ENCODE peak calls at places on chromosomes 11 and 22, in five cellular contexts. I is AG04450; B is neural progenitor cell; D is fibroblast of villous mesenchyme; W is CD4-positive, alpha-beta T cell. H is an unnamed sample.

GRCh38 chr11:81222491-81222890 is 1511.2 kb downstream of the FAM181B start:
- DNase-seq in I (no peak), B (peak), D (no peak), W (no peak), H (no peak)

GRCh38 chr11:119791701-119792151 is 62.7 kb upstream of the NECTIN1 start:
- DNase-seq in I (no peak), B (peak), D (peak), W (no peak), H (no peak)

GRCh38 chr22:28594784-28595324 is 84.8 kb downstream of the TTC28 start:
- DNase-seq in I (peak), B (peak), D (peak), W (no peak), H (peak)

GRCh38 chr11:121936781-121937447 is 179.1 kb downstream of the BLID start:
- DNase-seq in I (no peak), B (no peak), D (no peak), W (no peak), H (no peak)

GRCh38 chr11:94794287-94795168 is 26.4 kb downstream of the AMOTL1 start:
- DNase-seq in I (peak), B (no peak), D (peak), W (no peak), H (peak)

GRCh38 chr11:123378096-123378495 is 52.0 kb upstream of the GRAMD1B start:
- DNase-seq in I (no peak), B (no peak), D (no peak), W (no peak), H (no peak)

GRCh38 chr11:73325036-73325981 is 17.2 kb downstream of the ARHGEF17 start:
- DNase-seq in I (no peak), B (no peak), D (peak), W (no peak), H (no peak)

GRCh38 chr11:63880031-63880841 is 36.7 kb downstream of the RCOR2 start:
- DNase-seq in I (peak), B (peak), D (peak), W (no peak), H (no peak)

GRCh38 chr11:59706518-59707285 is 6.9 kb downstream of the OR10V1 start:
- DNase-seq in I (peak), B (no peak), D (peak), W (no peak), H (peak)

GRCh38 chr11:111605681-111606080 is 3.4 kb downstream of the SIK2 start:
- DNase-seq in I (no peak), B (no peak), D (no peak), W (no peak), H (no peak)

GRCh38 chr11:44916797-44917196 is 33.9 kb downstream of the TP53I11 start:
- DNase-seq in I (no peak), B (no peak), D (no peak), W (no peak), H (no peak)

GRCh38 chr11:35717520-35717919 is 54.9 kb downstream of the TRIM44 start:
- DNase-seq in I (no peak), B (no peak), D (no peak), W (no peak), H (no peak)

GRCh38 chr11:35712533-35712932 is 50.0 kb downstream of the TRIM44 start:
- DNase-seq in I (no peak), B (no peak), D (no peak), W (no peak), H (no peak)

GRCh38 chr11:35715649-35716048 is 53.1 kb downstream of the TRIM44 start:
- DNase-seq in I (no peak), B (no peak), D (no peak), W (no peak), H (no peak)

GRCh38 chr11:35714882-35715612 is 52.5 kb downstream of the TRIM44 start:
- DNase-seq in I (no peak), B (no peak), D (peak), W (no peak), H (no peak)

DNA sequence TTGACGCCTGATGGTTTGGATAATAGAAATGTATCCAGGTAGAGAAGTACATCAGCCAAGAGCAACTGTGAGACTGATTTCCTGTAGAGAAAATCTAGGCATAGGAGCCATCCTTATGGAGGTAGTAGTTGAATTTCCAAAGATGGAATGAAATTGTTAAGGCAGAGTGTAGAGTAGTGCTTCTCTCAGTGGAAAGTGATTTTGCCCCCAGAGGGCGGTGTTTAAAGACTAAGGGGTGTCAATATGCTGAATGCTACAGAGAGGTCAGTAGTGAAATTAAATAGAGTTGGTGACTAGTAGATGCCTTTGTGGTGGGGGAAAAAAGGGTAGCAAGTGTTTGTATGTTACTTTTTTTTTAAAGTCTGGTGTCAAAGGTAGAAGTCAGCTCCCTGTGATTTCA is 54.5 kb downstream of the TRIM44 start:
- DNase-seq in I (no peak), B (peak), D (no peak), W (no peak), H (no peak)
- TF ChIP-seq CTCF in I (no peak), B (peak), D (peak), W (no peak), H (peak)

GRCh38 chr22:20437253-20438065 is at the start of gene SCARF2:
- DNase-seq in I (no peak), B (peak), D (peak), W (no peak), H (no peak)

GRCh38 chr22:20439928-20440575 is 2.4 kb upstream of the SCARF2 start:
- DNase-seq in I (no peak), B (no peak), D (no peak), W (no peak), H (no peak)

GRCh38 chr22:20439556-20439927 is 1.9 kb upstream of the SCARF2 start:
- DNase-seq in I (no peak), B (no peak), D (no peak), W (no peak), H (no peak)

GRCh38 chr22:20438066-20438677 is 547 bp upstream of the SCARF2 start:
- DNase-seq in I (no peak), B (peak), D (peak), W (no peak), H (no peak)

DNA sequence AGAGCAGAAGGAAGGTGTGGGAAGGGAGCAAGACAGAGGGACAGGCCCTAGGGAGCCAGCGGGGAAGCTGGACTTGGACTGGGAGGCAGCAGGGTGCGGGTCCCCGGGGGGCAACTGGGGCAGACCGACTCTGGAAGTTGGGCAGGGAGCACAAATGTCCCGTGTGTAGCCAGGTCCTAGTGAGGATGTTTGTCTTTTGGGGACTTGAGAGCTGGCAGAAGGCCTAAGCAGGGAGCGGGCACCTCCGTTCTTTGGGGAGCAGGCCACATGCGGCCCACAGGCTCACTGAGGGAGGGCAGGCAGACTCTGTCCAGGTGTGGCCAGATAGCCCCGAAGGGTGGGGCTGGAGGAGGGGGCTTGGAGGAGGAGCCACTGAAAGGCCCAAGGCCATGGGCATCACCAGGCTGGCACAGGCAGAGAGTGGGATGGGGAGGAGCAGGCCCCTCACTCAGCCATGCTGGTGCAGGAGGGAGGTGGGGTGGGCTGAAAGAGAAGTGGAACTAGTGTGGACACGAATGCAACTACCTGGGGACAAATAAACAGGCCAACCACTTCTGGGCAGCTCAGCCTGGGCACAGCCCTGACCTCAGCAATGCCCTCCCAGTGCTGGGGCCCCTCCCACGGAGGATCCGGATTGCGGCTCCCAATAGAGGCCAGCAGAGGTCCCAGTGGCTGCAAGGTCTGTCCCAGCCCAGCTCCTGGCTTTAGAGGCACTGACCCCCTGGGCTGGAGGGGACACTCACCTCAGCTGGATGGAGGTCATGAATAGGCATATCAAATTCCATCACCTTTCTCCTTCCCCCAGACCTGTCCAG is 1.3 kb upstream of the SCARF2 start:
- DNase-seq in I (no peak), B (peak), D (no peak), W (no peak), H (no peak)
- TF ChIP-seq CTCF in I (peak), B (peak), D (peak), W (no peak), H (peak)

GRCh38 chr11:5892908-5893307 is at the start of gene OR52E5:
- DNase-seq in I (no peak), B (no peak), D (no peak), W (no peak), H (no peak)

GRCh38 chr11:5887172-5887571 is 5.8 kb upstream of the OR52E5 start:
- DNase-seq in I (no peak), B (no peak), D (no peak), W (no peak), H (no peak)

DNA sequence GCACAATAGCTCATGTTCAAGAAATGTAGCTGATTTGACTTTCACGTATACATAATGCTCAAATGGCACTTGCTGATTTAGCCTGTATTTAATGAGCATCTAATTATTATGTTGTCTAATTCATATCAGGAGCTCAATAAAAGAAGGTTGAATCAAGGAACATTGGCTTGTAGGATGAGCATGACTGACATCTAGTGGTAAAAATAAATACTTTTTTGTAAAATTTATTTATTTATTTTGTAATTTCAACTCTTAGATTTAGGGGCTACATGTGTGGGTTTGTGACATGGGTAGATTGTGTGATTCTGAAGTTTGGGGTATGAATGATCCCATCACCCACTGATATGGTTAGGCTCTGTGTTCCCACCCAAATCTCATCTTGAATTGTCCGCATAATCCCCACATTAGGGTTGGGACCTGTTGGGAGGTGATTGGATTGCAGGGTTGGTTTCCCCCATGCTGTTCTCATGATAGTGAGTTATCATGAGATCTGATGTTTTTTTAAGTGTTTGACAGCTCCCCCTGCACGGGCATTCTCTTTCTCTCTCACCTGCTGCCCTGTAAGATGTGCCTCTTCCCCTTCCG is 1.7 kb upstream of the OR52E5 start:
- DNase-seq in I (no peak), B (no peak), D (peak), W (no peak), H (no peak)
- TF ChIP-seq CTCF in I (peak), B (peak), D (peak), W (peak), H (peak)

DNA sequence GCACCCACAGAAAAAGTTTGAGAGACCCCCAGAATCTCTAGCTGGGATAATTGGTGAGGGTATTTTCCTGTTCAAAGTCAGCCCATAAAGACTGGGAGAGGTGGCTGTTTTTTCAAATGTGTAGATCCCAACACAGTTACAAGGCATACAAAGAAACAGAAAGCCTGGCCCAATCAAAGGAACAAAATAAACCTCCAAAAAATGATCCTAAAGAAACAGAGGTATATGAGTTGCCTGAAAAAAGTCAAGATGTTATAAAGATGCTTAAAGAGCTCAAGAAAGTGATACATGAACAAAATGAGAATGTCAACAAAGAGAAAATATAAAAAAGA is 40.2 kb upstream of the MMP12 start:
- DNase-seq in I (no peak), B (no peak), D (no peak), W (no peak), H (no peak)
- TF ChIP-seq CTCF in I (no peak), B (no peak), D (no peak), W (no peak), H (no peak)

GRCh38 chr11:11451501-11452005 is 98.5 kb upstream of the CSNK2A3 start:
- DNase-seq in I (no peak), B (no peak), D (no peak), W (no peak), H (no peak)
- TF ChIP-seq CTCF in I (no peak), B (no peak), D (no peak), W (no peak), H (no peak)

GRCh38 chr11:88370782-88371181 is 33.2 kb upstream of the CTSC start:
- DNase-seq in I (no peak), B (no peak), D (no peak), W (no peak), H (no peak)

GRCh38 chr11:88363004-88363403 is 25.5 kb upstream of the CTSC start:
- DNase-seq in I (no peak), B (no peak), D (peak), W (no peak), H (no peak)

GRCh38 chr11:88363566-88364169 is 26.1 kb upstream of the CTSC start:
- DNase-seq in I (no peak), B (no peak), D (peak), W (no peak), H (no peak)

DNA sequence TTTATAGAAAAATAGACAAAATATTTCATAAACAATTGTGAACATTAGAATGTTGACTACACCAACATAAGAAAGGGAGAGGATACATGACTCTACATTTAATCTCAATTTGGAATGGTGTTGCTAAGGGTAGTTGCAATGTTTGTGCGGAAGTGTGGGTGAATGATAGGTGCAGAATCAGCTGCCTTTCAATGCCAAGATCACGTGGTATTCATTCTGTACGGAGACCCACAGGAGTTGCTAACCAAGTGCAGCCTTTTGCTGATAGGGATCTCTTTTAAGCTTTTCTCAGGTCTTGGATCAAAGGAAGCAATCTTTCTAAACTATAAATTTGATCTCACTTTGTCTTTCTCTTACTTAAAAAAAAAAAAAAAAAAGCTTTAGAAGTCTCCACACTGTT is 29.8 kb upstream of the CTSC start:
- DNase-seq in I (no peak), B (no peak), D (no peak), W (no peak), H (no peak)
- TF ChIP-seq CTCF in I (no peak), B (no peak), D (no peak), W (no peak), H (no peak)

GRCh38 chr11:1454576-1454975 is 32.0 kb downstream of the MOB2 start:
- DNase-seq in I (no peak), B (no peak), D (no peak), W (no peak), H (no peak)

GRCh38 chr11:1451781-1452470 is 34.7 kb downstream of the MOB2 start:
- DNase-seq in I (no peak), B (no peak), D (no peak), W (no peak), H (no peak)

GRCh38 chr11:1455032-1455762 is 31.4 kb downstream of the MOB2 start:
- DNase-seq in I (no peak), B (no peak), D (no peak), W (no peak), H (no peak)

GRCh38 chr11:1452744-1453143 is 33.8 kb downstream of the MOB2 start:
- DNase-seq in I (no peak), B (no peak), D (no peak), W (no peak), H (no peak)

DNA sequence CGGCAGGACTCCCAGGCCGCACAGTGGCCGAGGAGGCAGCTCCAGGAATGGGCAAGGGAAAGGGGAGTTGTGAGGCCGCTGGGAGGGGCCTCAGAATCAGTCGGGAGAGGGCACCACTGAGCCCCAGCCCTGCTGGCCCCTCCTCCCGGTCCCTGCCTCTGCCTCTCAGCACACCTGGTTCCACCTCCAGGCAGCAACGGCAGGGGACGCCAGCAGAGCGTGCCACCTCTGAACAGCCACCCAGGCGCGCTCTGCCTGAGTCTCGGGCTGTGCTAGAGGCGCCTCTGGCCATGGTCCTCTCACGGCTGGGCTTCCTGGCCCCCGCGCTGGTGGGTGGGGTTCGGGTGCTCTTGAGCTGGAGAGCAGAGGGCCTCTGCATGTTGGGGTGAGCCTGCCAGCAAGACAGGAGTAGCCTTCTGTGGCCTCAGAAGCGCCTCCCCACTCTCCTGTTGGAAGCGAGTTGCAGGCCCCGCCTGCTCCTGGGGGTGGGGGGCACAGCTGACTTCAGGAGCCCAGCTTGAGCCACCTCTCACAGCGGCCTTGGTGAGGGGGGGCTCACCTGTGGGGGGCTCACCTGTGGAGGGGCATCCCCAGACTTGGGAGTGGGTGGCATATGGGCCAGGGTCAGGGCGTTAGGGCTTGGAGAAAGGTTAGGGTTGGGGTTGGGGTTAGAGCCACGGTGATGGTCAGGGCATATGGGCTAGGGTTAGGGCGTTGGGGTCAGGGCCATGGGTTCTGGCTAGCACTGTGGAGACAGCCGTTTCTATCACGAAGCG is 32.8 kb downstream of the MOB2 start:
- DNase-seq in I (no peak), B (peak), D (no peak), W (no peak), H (no peak)
- TF ChIP-seq CTCF in I (peak), B (peak), D (no peak), W (peak), H (no peak)

DNA sequence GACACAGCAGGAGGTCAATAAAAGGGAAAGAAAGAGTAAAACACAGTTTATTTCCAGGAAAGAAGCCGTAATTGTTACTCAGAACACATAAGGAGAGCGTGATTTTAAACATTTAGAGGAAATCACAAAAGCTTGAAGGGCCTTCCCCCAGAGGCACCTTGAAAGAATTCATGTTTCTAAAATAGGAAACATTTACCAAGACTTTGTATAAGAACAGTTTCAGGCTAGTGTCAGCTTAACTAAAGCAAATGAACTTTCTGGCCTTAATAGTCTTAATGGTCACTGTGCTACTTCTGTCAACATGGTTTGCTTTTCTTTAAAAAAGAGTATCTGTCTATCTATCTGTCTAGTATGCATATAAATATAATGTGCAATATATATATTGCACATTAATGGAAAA is 208.8 kb downstream of the CNTN5 start:
- DNase-seq in I (no peak), B (no peak), D (no peak), W (no peak), H (no peak)
- TF ChIP-seq CTCF in I (no peak), B (no peak), D (no peak), W (no peak), H (no peak)

H was measured in AG09319.